ENCODE peak calls at places on chromosomes 7 and 10, in seven cellular contexts. T, S, I, Q, M, V and P are unnamed samples.

GRCh38 chr7:134481167-134481566 is 22.3 kb upstream of the AKR1B1 start:
- DNase-seq in M (no peak), Q (no peak), S (no peak), I (no peak), V (no peak), T (no peak), P (no peak)

GRCh38 chr7:40525764-40526163 is 391.0 kb downstream of the SUGCT start:
- DNase-seq in T (no peak), V (no peak), Q (no peak), S (no peak), M (no peak), I (no peak), P (no peak)

GRCh38 chr10:11043446-11044127 is 25.9 kb downstream of the CELF2 start:
- DNase-seq in V (no peak), Q (no peak), M (peak; percentile 43), I (no peak), S (no peak), T (no peak), P (no peak)

GRCh38 chr7:110181768-110182167 is 909.2 kb upstream of the LRRN3 start:
- DNase-seq in I (no peak), Q (no peak), T (no peak), S (no peak), V (no peak), M (no peak), P (no peak)

GRCh38 chr10:74190494-74190893 is 39.5 kb downstream of the ADK start:
- DNase-seq in T (no peak), Q (no peak), I (no peak), V (no peak), M (no peak), S (peak; percentile 28), P (no peak)

GRCh38 chr7:98826400-98826799 is 43.4 kb downstream of the TMEM130 start:
- DNase-seq in V (no peak), Q (no peak), T (no peak), M (no peak), S (no peak), I (no peak), P (no peak)

GRCh38 chr10:75187961-75188426 is 22.6 kb upstream of the VDAC2 start:
- DNase-seq in S (peak; percentile 62), I (peak; percentile 44), V (peak; percentile 61), T (peak; percentile 79), M (no peak), Q (peak; percentile 83), P (peak; percentile 76)

GRCh38 chr10:75487087-75487784 is 55.8 kb downstream of the LRMDA start:
- DNase-seq in I (no peak), T (peak; percentile 20), V (no peak), S (no peak), M (no peak), Q (no peak), P (no peak)

GRCh38 chr10:101952196-101952595 is 103.8 kb downstream of the ARMH3 start:
- DNase-seq in T (no peak), Q (no peak), S (no peak), M (no peak), I (no peak), V (no peak), P (no peak)

GRCh38 chr7:21967500-21968099 is 21.9 kb upstream of the CDCA7L start:
- DNase-seq in T (peak; percentile 44), Q (peak; percentile 29), V (no peak), S (no peak), M (no peak), I (no peak), P (no peak)

GRCh38 chr7:1748076-1748750 is 78.1 kb downstream of the ELFN1 start:
- DNase-seq in S (no peak), M (no peak), Q (no peak), I (no peak), V (no peak), T (no peak), P (no peak)

GRCh38 chr7:106119719-106120118 is 7.6 kb upstream of the SYPL1 start:
- DNase-seq in M (no peak), Q (no peak), V (no peak), S (no peak), I (no peak), T (no peak), P (no peak)

GRCh38 chr7:133910761-133911160 is 216.4 kb upstream of the LRGUK start:
- DNase-seq in S (no peak), V (no peak), I (no peak), M (no peak), T (no peak), Q (no peak), P (no peak)

GRCh38 chr10:72277996-72278667 is 4.4 kb downstream of the DDIT4 start:
- DNase-seq in T (no peak), V (no peak), M (no peak), I (no peak), Q (no peak), S (no peak), P (no peak)

GRCh38 chr7:74522281-74522905 is 68.7 kb downstream of the GTF2IRD1 start:
- DNase-seq in I (no peak), V (no peak), M (no peak), T (no peak), S (no peak), Q (no peak), P (no peak)

GRCh38 chr10:87841215-87841614 is 22.1 kb downstream of the KLLN start:
- DNase-seq in M (no peak), T (no peak), Q (no peak), V (no peak), S (no peak), I (no peak), P (no peak)

GRCh38 chr7:159143780-159144755 is 599 bp downstream of the VIPR2 start:
- DNase-seq in I (peak; percentile 13), M (peak; percentile 72), V (no peak), S (no peak), Q (no peak), T (no peak), P (no peak)

GRCh38 chr10:100009793-100010676 is at the start of gene DNMBP:
- DNase-seq in M (peak; percentile 94), I (peak; percentile 82), S (peak; percentile 94), Q (peak; percentile 76), T (peak; percentile 93), V (peak; percentile 84), P (peak; percentile 95)

GRCh38 chr7:106773228-106773627 is 91.9 kb upstream of the PIK3CG start:
- DNase-seq in V (no peak), I (no peak), M (no peak), T (no peak), Q (no peak), S (no peak), P (no peak)

GRCh38 chr7:141709318-141709717 is 1.2 kb downstream of the WEE2 start:
- DNase-seq in I (no peak), S (no peak), V (no peak), T (no peak), M (no peak), Q (no peak), P (no peak)

GRCh38 chr7:127252736-127253288 is at the start of gene GRM8:
- DNase-seq in S (peak; percentile 30), V (no peak), T (no peak), M (peak; percentile 65), I (peak; percentile 12), Q (no peak), P (peak; percentile 46)

GRCh38 chr10:126080879-126081331 is 184.5 kb downstream of the FANK1 start:
- DNase-seq in T (no peak), M (no peak), V (peak; percentile 26), I (no peak), Q (no peak), S (no peak), P (no peak)

GRCh38 chr7:124171068-124171467 is 138.2 kb upstream of the TMEM229A start:
- DNase-seq in I (no peak), M (peak; percentile 33), T (peak; percentile 15), V (no peak), Q (no peak), S (peak; percentile 42), P (no peak)

GRCh38 chr7:159213253-159213652 is 68.6 kb upstream of the VIPR2 start:
- DNase-seq in S (no peak), I (no peak), T (no peak), M (no peak), Q (no peak), V (no peak), P (no peak)

GRCh38 chr10:43491855-43492254 is 54.9 kb downstream of the ZNF487 start:
- DNase-seq in M (no peak), I (no peak), S (no peak), Q (no peak), V (no peak), T (no peak), P (no peak)

GRCh38 chr10:60742512-60742911 is 35.8 kb upstream of the CDK1 start:
- DNase-seq in Q (no peak), I (no peak), S (no peak), T (no peak), M (no peak), V (no peak), P (no peak)

GRCh38 chr10:97140887-97141745 is 44.6 kb downstream of the SLIT1 start:
- DNase-seq in S (no peak), V (no peak), T (peak; percentile 13), Q (no peak), M (no peak), I (no peak), P (no peak)